ENCODE peak calls at places on chromosomes 7 and 10, in nine cellular contexts. J is neuronal stem cell, L is hepatocyte, V is left ventricle myocardium inferior, A is OCI-LY7, O is heart left ventricle, G is fibroblast of lung, C is lower lobe of right lung, E is transverse colon. Q is an unnamed sample. For H3K4me1, the result is how much of the 10 kb centered on the place peaks cover.

GRCh38 chr10:89904755-89905154 is 203.4 kb downstream of the KIF20B start:
- DNase-seq in L (no peak), G (peak), J (no peak), O (no peak), A (no peak), E (no peak), C (no peak), V (no peak), Q (no peak)

GRCh38 chr7:73971701-73972341 is 56.2 kb upstream of the ELN start:
- DNase-seq in C (peak), J (no peak), O (no peak), L (peak), A (no peak), V (no peak), E (no peak), G (no peak), Q (peak)

GRCh38 chr10:69635428-69636272 is 5.6 kb downstream of the FAM241B start:
- DNase-seq in A (no peak), G (no peak), O (no peak), E (no peak), C (no peak), V (no peak), J (no peak), L (no peak), Q (no peak)

GRCh38 chr10:124000792-124001201 is 92.6 kb downstream of the CHST15 start:
- DNase-seq in E (no peak), C (no peak), V (no peak), G (no peak), J (no peak), L (no peak), A (no peak), O (no peak), Q (peak)

GRCh38 chr10:104028146-104028545 is 57.5 kb downstream of the COL17A1 start:
- DNase-seq in C (no peak), A (peak), O (no peak), V (no peak), E (no peak), J (no peak), G (peak), L (peak), Q (no peak)

GRCh38 chr7:46752881-46753366 is 829.0 kb downstream of the TNS3 start:
- DNase-seq in C (no peak), O (no peak), A (no peak), G (peak), L (no peak), J (no peak), V (no peak), E (no peak), Q (no peak)

GRCh38 chr7:73555411-73555982 is 2.0 kb downstream of the BCL7B start:
- DNase-seq in E (no peak), A (no peak), G (no peak), J (no peak), O (peak), C (no peak), V (no peak), L (no peak), Q (no peak)

GRCh38 chr10:20215547-20216152 is 399.4 kb downstream of the PLXDC2 start:
- DNase-seq in J (peak), A (no peak), O (no peak), G (no peak), E (no peak), V (no peak), L (no peak), C (no peak), Q (no peak)

GRCh38 chr10:78706256-78706655 is 362.5 kb upstream of the ZMIZ1 start:
- DNase-seq in G (peak), O (no peak), C (no peak), L (no peak), V (no peak), E (no peak), J (no peak), A (no peak), Q (no peak)

GRCh38 chr7:2947381-2947780 is 96.3 kb downstream of the CARD11 start:
- DNase-seq in E (no peak), V (no peak), J (no peak), O (no peak), G (no peak), A (no peak), C (no peak), L (no peak), Q (peak)

GRCh38 chr10:113323985-113324384 is 228.9 kb upstream of the HABP2 start:
- DNase-seq in G (no peak), C (no peak), A (no peak), V (no peak), J (no peak), E (no peak), O (no peak), L (no peak), Q (no peak)

GRCh38 chr10:49310460-49310859 is 11.5 kb downstream of the C10orf71 start:
- DNase-seq in G (no peak), C (no peak), V (no peak), A (no peak), L (no peak), J (no peak), O (no peak), E (no peak), Q (no peak)

GRCh38 chr7:3408814-3409595 is 108.0 kb downstream of the SDK1 start:
- DNase-seq in G (peak), L (no peak), C (no peak), J (no peak), O (no peak), E (no peak), V (no peak), A (no peak), Q (no peak)

GRCh38 chr10:79242620-79243152 is 104.6 kb upstream of the PPIF start:
- DNase-seq in E (peak), O (peak), A (peak), L (peak), C (peak), G (peak), V (peak), J (peak), Q (peak)

GRCh38 chr10:96642973-96643372 is 56.2 kb upstream of the TM9SF3 start:
- DNase-seq in G (peak), L (peak), E (peak), J (peak), C (peak), A (peak), O (peak), V (peak), Q (peak)

GRCh38 chr7:151372612-151373265 is 31.1 kb downstream of the NUB1 start:
- DNase-seq in L (no peak), J (no peak), E (peak), G (no peak), A (no peak), C (no peak), O (no peak), V (no peak), Q (no peak)

GRCh38 chr7:105738133-105738532 is 138.3 kb downstream of the ATXN7L1 start:
- DNase-seq in O (no peak), L (no peak), G (no peak), V (no peak), E (no peak), J (no peak), A (no peak), C (no peak), Q (no peak)

GRCh38 chr10:85995791-85996190 is 370.8 kb downstream of the GRID1 start:
- DNase-seq in O (no peak), J (no peak), G (peak), L (peak), C (no peak), V (no peak), E (no peak), A (peak), Q (no peak)

GRCh38 chr10:8054498-8055407 is at the start of gene GATA3:
- DNase-seq in L (peak), G (peak), J (peak), E (peak), A (no peak), O (peak), V (peak), C (peak), Q (peak)
- H3K4me1 ChIP-seq in L (under half), G (under half), J (under half), E (under half), A (under half), O (under half), V (half or more), C (half or more), Q (under half)

DNA sequence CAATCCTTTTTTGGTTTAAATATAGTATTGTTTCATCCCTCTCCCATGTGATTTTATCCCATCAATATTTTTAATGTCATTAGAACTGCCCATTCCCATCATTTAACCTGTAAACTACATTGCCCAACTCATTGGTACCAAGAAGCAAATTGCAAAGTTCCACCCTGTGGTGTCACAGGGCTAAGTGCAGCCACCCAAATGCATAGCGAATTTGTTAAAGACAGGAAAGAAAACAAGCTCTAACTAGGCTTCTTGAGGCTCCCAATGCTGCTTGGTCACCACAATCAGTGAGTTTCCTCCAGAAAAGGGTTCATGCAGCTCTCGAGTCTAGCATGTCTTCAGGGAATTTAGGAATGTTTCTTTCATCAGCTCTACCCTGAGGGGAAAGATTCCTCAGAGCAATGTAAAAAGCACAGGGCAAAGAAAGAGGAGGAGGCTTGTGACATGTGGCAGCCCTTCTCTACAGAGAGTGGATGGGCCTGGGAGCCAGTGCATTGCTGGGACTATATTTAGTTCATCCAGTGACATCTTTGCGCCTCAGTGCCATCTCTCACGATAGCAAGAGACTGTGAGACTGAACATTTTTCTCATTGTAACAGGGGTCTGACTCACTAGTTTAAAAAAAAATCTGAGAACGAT is 58.1 kb downstream of the CAV1 start:
- DNase-seq in C (no peak), A (no peak), V (no peak), E (no peak), J (no peak), L (no peak), G (peak), O (no peak), Q (no peak)
- H3K4me3 ChIP-seq in C (no peak), A (no peak), V (peak), E (no peak), J (no peak), L (no peak), G (no peak), O (no peak), Q (no peak)

GRCh38 chr7:69624842-69625637 is 26.8 kb downstream of the AUTS2 start:
- DNase-seq in O (no peak), V (no peak), G (no peak), L (no peak), E (no peak), A (no peak), C (no peak), J (no peak), Q (no peak)
- H3K4me1 ChIP-seq in O (under half), V (under half), G (under half), L (under half), E (under half), A (half or more), C (under half), J (under half), Q (under half)

GRCh38 chr7:138610671-138611170 is 90.4 kb downstream of the SVOPL start:
- DNase-seq in V (no peak), L (peak), E (no peak), C (peak), G (no peak), A (no peak), J (no peak), O (no peak), Q (no peak)

GRCh38 chr7:138603549-138604324 is 97.4 kb downstream of the SVOPL start:
- DNase-seq in E (no peak), V (no peak), O (no peak), C (no peak), J (no peak), G (peak), L (no peak), A (no peak), Q (no peak)

GRCh38 chr7:138607216-138608126 is 93.7 kb downstream of the SVOPL start:
- DNase-seq in C (no peak), V (no peak), A (no peak), G (no peak), L (no peak), E (no peak), O (no peak), J (no peak), Q (no peak)

GRCh38 chr7:138606251-138606650 is 94.9 kb downstream of the SVOPL start:
- DNase-seq in E (no peak), J (no peak), V (no peak), G (no peak), O (no peak), C (no peak), A (no peak), L (no peak), Q (no peak)

GRCh38 chr7:138608292-138608691 is 92.9 kb downstream of the SVOPL start:
- DNase-seq in E (no peak), C (no peak), A (no peak), J (no peak), V (no peak), G (peak), L (no peak), O (no peak), Q (no peak)
- H3K4me3 ChIP-seq in E (no peak), C (no peak), A (no peak), J (no peak), V (no peak), G (no peak), L (no peak), O (no peak), Q (no peak)

GRCh38 chr7:66333443-66333842 is 128.3 kb downstream of the TPST1 start:
- DNase-seq in A (no peak), C (no peak), E (no peak), G (no peak), J (no peak), O (no peak), V (no peak), L (no peak), Q (no peak)

GRCh38 chr7:66326501-66327180 is 121.5 kb downstream of the TPST1 start:
- DNase-seq in E (no peak), A (no peak), L (no peak), J (no peak), O (no peak), V (no peak), C (no peak), G (peak), Q (no peak)

GRCh38 chr7:66335318-66335717 is 130.2 kb downstream of the TPST1 start:
- DNase-seq in J (no peak), V (no peak), E (no peak), L (no peak), A (no peak), C (no peak), G (no peak), O (no peak), Q (no peak)

GRCh38 chr7:66331883-66332282 is 126.7 kb downstream of the TPST1 start:
- DNase-seq in O (no peak), A (no peak), G (no peak), V (no peak), E (no peak), J (no peak), C (no peak), L (no peak), Q (no peak)

GRCh38 chr7:66330961-66331360 is 125.8 kb downstream of the TPST1 start:
- DNase-seq in G (peak), V (peak), J (no peak), A (no peak), O (peak), C (no peak), L (peak), E (no peak), Q (no peak)
- H3K4me1 ChIP-seq in G (under half), V (under half), J (under half), A (under half), O (under half), C (under half), L (under half), E (under half), Q (under half)

Q was measured in upper lobe of right lung.